ENCODE peak calls at places on chromosomes 12 and 14, in five cellular contexts. S, N, Z, F and H are unnamed samples.

GRCh38 chr12:56164345-56164729 is 6.2 kb downstream of the MYL6 start:
- DNase-seq in S (no peak), N (no peak), Z (no peak), F (no peak), H (no peak)

GRCh38 chr14:49492151-49492550 is 94.0 kb downstream of the RPS29 start:
- DNase-seq in S (no peak), N (no peak), Z (no peak), F (no peak), H (no peak)

GRCh38 chr12:130127527-130127908 is 34.7 kb upstream of the FZD10 start:
- DNase-seq in S (no peak), N (no peak), Z (no peak), F (no peak), H (no peak)

GRCh38 chr12:71440393-71441349 is 1.1 kb downstream of the LGR5 start:
- DNase-seq in S (peak; percentile 34), N (no peak), Z (no peak), F (no peak), H (no peak)

GRCh38 chr12:114608509-114608908 is 75.5 kb downstream of the TBX3 start:
- DNase-seq in S (no peak), N (no peak), Z (no peak), F (no peak), H (no peak)

GRCh38 chr14:64938972-64939816 is 3.4 kb downstream of the GPX2 start:
- DNase-seq in S (no peak), N (no peak), Z (no peak), F (no peak), H (peak; percentile 43)

GRCh38 chr12:92432724-92433281 is 270.0 kb upstream of the PLEKHG7 start:
- DNase-seq in S (no peak), N (no peak), Z (no peak), F (no peak), H (no peak)

GRCh38 chr14:101174980-101175606 is 271.6 kb upstream of the RTL1 start:
- DNase-seq in S (no peak), N (no peak), Z (no peak), F (no peak), H (peak; percentile 54)

GRCh38 chr14:59069455-59069854 is 119.0 kb upstream of the DAAM1 start:
- DNase-seq in S (no peak), N (no peak), Z (no peak), F (no peak), H (no peak)

GRCh38 chr14:103121161-103121845 is 2.0 kb upstream of the TNFAIP2 start:
- DNase-seq in S (peak; percentile 35), N (no peak), Z (no peak), F (no peak), H (no peak)

GRCh38 chr12:55972045-55972843 is 1.6 kb upstream of the RAB5B start:
- DNase-seq in S (peak; percentile 63), N (no peak), Z (no peak), F (no peak), H (no peak)